ENCODE peak calls at places on chromosome 5, in nine cellular contexts. One of them, this sample, is unnamed.

GRCh38 chr5:14061106-14061505 is 82.0 kb upstream of the TRIO start:
- DNase-seq in fibroblast of lung: no peak
- DNase-seq in cardiac fibroblast: no peak
- DNase-seq in GM12865: peak; percentile 10
- DNase-seq in fibroblast of mammary gland: no peak
- DNase-seq in endothelial cell: no peak
- DNase-seq in GM20000: no peak
- DNase-seq in tibial nerve: no peak
- DNase-seq in CD4-positive, alpha-beta T cell: no peak
- DNase-seq in this sample: no peak

GRCh38 chr5:73917433-73917832 is 291.4 kb downstream of the ARHGEF28 start:
- DNase-seq in GM20000: no peak
- DNase-seq in fibroblast of lung: no peak
- DNase-seq in cardiac fibroblast: peak; percentile 38
- DNase-seq in endothelial cell: no peak
- DNase-seq in GM12865: no peak
- DNase-seq in fibroblast of mammary gland: peak; percentile 35
- DNase-seq in CD4-positive, alpha-beta T cell: no peak
- DNase-seq in tibial nerve: no peak
- DNase-seq in this sample: no peak

GRCh38 chr5:180684623-180685161 is 35.3 kb upstream of the FLT4 start:
- DNase-seq in endothelial cell: no peak
- DNase-seq in GM12865: no peak
- DNase-seq in CD4-positive, alpha-beta T cell: no peak
- DNase-seq in fibroblast of lung: no peak
- DNase-seq in tibial nerve: no peak
- DNase-seq in cardiac fibroblast: no peak
- DNase-seq in fibroblast of mammary gland: no peak
- DNase-seq in GM20000: no peak
- DNase-seq in this sample: no peak

GRCh38 chr5:108515706-108516105 is 133.8 kb upstream of the FBXL17 start:
- DNase-seq in CD4-positive, alpha-beta T cell: no peak
- DNase-seq in GM12865: no peak
- DNase-seq in GM20000: no peak
- DNase-seq in endothelial cell: no peak
- DNase-seq in fibroblast of lung: peak; percentile 11
- DNase-seq in tibial nerve: no peak
- DNase-seq in cardiac fibroblast: no peak
- DNase-seq in fibroblast of mammary gland: peak; percentile 4
- DNase-seq in this sample: no peak

GRCh38 chr5:170681013-170681433 is 102.5 kb upstream of the GABRP start:
- DNase-seq in GM20000: peak; percentile 36
- DNase-seq in fibroblast of mammary gland: peak; percentile 21
- DNase-seq in tibial nerve: no peak
- DNase-seq in endothelial cell: peak; percentile 82
- DNase-seq in GM12865: peak; percentile 27
- DNase-seq in cardiac fibroblast: peak; percentile 35
- DNase-seq in CD4-positive, alpha-beta T cell: no peak
- DNase-seq in fibroblast of lung: peak; percentile 29
- DNase-seq in this sample: peak; percentile 70

GRCh38 chr5:101561018-101561417 is 657.9 kb upstream of the ST8SIA4 start:
- DNase-seq in cardiac fibroblast: no peak
- DNase-seq in CD4-positive, alpha-beta T cell: no peak
- DNase-seq in GM20000: no peak
- DNase-seq in fibroblast of lung: no peak
- DNase-seq in GM12865: no peak
- DNase-seq in fibroblast of mammary gland: no peak
- DNase-seq in endothelial cell: no peak
- DNase-seq in tibial nerve: no peak
- DNase-seq in this sample: no peak

GRCh38 chr5:150507283-150508020 is 479 bp upstream of the NDST1 start:
- DNase-seq in tibial nerve: no peak
- DNase-seq in CD4-positive, alpha-beta T cell: no peak
- DNase-seq in GM20000: no peak
- DNase-seq in cardiac fibroblast: no peak
- DNase-seq in endothelial cell: no peak
- DNase-seq in fibroblast of lung: no peak
- DNase-seq in GM12865: no peak
- DNase-seq in fibroblast of mammary gland: no peak
- DNase-seq in this sample: no peak

GRCh38 chr5:175809531-175810121 is 61.8 kb upstream of the CPLX2 start:
- DNase-seq in CD4-positive, alpha-beta T cell: no peak
- DNase-seq in endothelial cell: no peak
- DNase-seq in GM20000: no peak
- DNase-seq in tibial nerve: no peak
- DNase-seq in cardiac fibroblast: peak; percentile 26
- DNase-seq in fibroblast of lung: peak; percentile 88
- DNase-seq in fibroblast of mammary gland: peak; percentile 80
- DNase-seq in GM12865: no peak
- DNase-seq in this sample: no peak

GRCh38 chr5:103774736-103775135 is 212.1 kb upstream of the NUDT12 start:
- DNase-seq in fibroblast of mammary gland: no peak
- DNase-seq in tibial nerve: no peak
- DNase-seq in GM20000: no peak
- DNase-seq in CD4-positive, alpha-beta T cell: no peak
- DNase-seq in fibroblast of lung: no peak
- DNase-seq in GM12865: no peak
- DNase-seq in endothelial cell: no peak
- DNase-seq in cardiac fibroblast: no peak
- DNase-seq in this sample: no peak

GRCh38 chr5:179558912-179559279 is 8.5 kb downstream of the RUFY1 start:
- DNase-seq in endothelial cell: peak; percentile 68
- DNase-seq in fibroblast of mammary gland: peak; percentile 40
- DNase-seq in GM20000: no peak
- DNase-seq in fibroblast of lung: peak; percentile 43
- DNase-seq in tibial nerve: no peak
- DNase-seq in CD4-positive, alpha-beta T cell: no peak
- DNase-seq in cardiac fibroblast: peak; percentile 33
- DNase-seq in GM12865: no peak
- DNase-seq in this sample: no peak

GRCh38 chr5:54663876-54664275 is 146.3 kb downstream of the SNX18 start:
- DNase-seq in fibroblast of mammary gland: peak; percentile 91
- DNase-seq in endothelial cell: no peak
- DNase-seq in fibroblast of lung: peak; percentile 96
- DNase-seq in GM12865: no peak
- DNase-seq in cardiac fibroblast: peak; percentile 92
- DNase-seq in CD4-positive, alpha-beta T cell: no peak
- DNase-seq in GM20000: no peak
- DNase-seq in tibial nerve: peak; percentile 37
- DNase-seq in this sample: no peak

GRCh38 chr5:134567651-134568338 is 42.3 kb downstream of the JADE2 start:
- DNase-seq in cardiac fibroblast: peak; percentile 72
- DNase-seq in fibroblast of lung: peak; percentile 64
- DNase-seq in GM12865: no peak
- DNase-seq in GM20000: no peak
- DNase-seq in tibial nerve: no peak
- DNase-seq in CD4-positive, alpha-beta T cell: no peak
- DNase-seq in fibroblast of mammary gland: peak; percentile 95
- DNase-seq in endothelial cell: no peak
- DNase-seq in this sample: no peak

GRCh38 chr5:133754575-133755169 is 142.3 kb upstream of the FSTL4 start:
- DNase-seq in cardiac fibroblast: peak; percentile 48
- DNase-seq in fibroblast of mammary gland: peak; percentile 35
- DNase-seq in GM12865: peak; percentile 51
- DNase-seq in fibroblast of lung: peak; percentile 20
- DNase-seq in endothelial cell: peak; percentile 60
- DNase-seq in GM20000: peak; percentile 46
- DNase-seq in tibial nerve: no peak
- DNase-seq in CD4-positive, alpha-beta T cell: no peak
- DNase-seq in this sample: no peak

GRCh38 chr5:157271740-157272271 is 5.9 kb downstream of the CYFIP2 start:
- DNase-seq in CD4-positive, alpha-beta T cell: peak; percentile 74
- DNase-seq in fibroblast of mammary gland: no peak
- DNase-seq in GM12865: peak; percentile 96
- DNase-seq in endothelial cell: no peak
- DNase-seq in fibroblast of lung: no peak
- DNase-seq in cardiac fibroblast: no peak
- DNase-seq in GM20000: peak; percentile 84
- DNase-seq in tibial nerve: no peak
- DNase-seq in this sample: no peak

GRCh38 chr5:139841549-139841948 is 45.9 kb downstream of the PSD2 start:
- DNase-seq in fibroblast of mammary gland: no peak
- DNase-seq in CD4-positive, alpha-beta T cell: no peak
- DNase-seq in GM12865: no peak
- DNase-seq in endothelial cell: no peak
- DNase-seq in tibial nerve: no peak
- DNase-seq in cardiac fibroblast: no peak
- DNase-seq in GM20000: no peak
- DNase-seq in fibroblast of lung: no peak
- DNase-seq in this sample: no peak

GRCh38 chr5:84564311-84564710 is 179.6 kb upstream of the EDIL3 start:
- DNase-seq in GM20000: no peak
- DNase-seq in GM12865: no peak
- DNase-seq in fibroblast of lung: peak; percentile 57
- DNase-seq in endothelial cell: no peak
- DNase-seq in tibial nerve: no peak
- DNase-seq in fibroblast of mammary gland: peak; percentile 71
- DNase-seq in cardiac fibroblast: no peak
- DNase-seq in CD4-positive, alpha-beta T cell: no peak
- DNase-seq in this sample: no peak

GRCh38 chr5:178454821-178455479 is 135.2 kb downstream of the COL23A1 start:
- DNase-seq in tibial nerve: no peak
- DNase-seq in CD4-positive, alpha-beta T cell: no peak
- DNase-seq in cardiac fibroblast: no peak
- DNase-seq in fibroblast of mammary gland: no peak
- DNase-seq in GM20000: no peak
- DNase-seq in GM12865: no peak
- DNase-seq in endothelial cell: no peak
- DNase-seq in fibroblast of lung: no peak
- DNase-seq in this sample: no peak

GRCh38 chr5:137837741-137838389 is 29.8 kb upstream of the MYOT start:
- DNase-seq in endothelial cell: no peak
- DNase-seq in GM12865: no peak
- DNase-seq in tibial nerve: no peak
- DNase-seq in cardiac fibroblast: peak; percentile 64
- DNase-seq in CD4-positive, alpha-beta T cell: no peak
- DNase-seq in fibroblast of mammary gland: no peak
- DNase-seq in fibroblast of lung: no peak
- DNase-seq in GM20000: no peak
- DNase-seq in this sample: no peak

GRCh38 chr5:157184117-157184516 is 3.5 kb downstream of the ITK start:
- DNase-seq in GM20000: no peak
- DNase-seq in fibroblast of lung: no peak
- DNase-seq in fibroblast of mammary gland: no peak
- DNase-seq in endothelial cell: no peak
- DNase-seq in tibial nerve: no peak
- DNase-seq in cardiac fibroblast: no peak
- DNase-seq in GM12865: no peak
- DNase-seq in CD4-positive, alpha-beta T cell: no peak
- DNase-seq in this sample: no peak

DNA sequence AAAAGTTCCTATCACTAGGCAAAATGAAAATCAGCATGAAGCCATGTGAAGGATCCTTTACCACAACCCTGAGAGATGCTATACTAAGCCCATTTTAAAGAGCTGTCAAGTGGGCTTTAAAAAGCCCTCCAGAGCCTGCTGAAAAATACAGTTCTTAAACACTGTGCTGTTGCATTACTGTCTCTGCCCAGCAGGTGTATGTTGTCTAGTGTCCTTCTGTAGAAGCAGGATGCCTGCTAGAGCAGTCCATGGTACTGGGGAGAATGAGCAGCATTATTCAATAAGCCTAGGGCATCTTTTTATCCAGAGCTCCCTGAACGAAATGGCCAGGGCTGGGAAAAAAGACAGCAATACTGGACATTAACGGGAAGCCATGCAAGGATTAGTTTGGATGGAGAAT is 126.2 kb upstream of the PLCXD3 start:
- DNase-seq in tibial nerve: no peak
- DNase-seq in fibroblast of lung: peak; percentile 12
- DNase-seq in GM12865: peak; percentile 43
- DNase-seq in cardiac fibroblast: peak; percentile 47
- DNase-seq in fibroblast of mammary gland: peak; percentile 36
- DNase-seq in GM20000: peak; percentile 7
- DNase-seq in CD4-positive, alpha-beta T cell: no peak
- DNase-seq in endothelial cell: peak; percentile 33
- DNase-seq in this sample: peak; percentile 7
- TF ChIP-seq CTCF in tibial nerve: no peak
- TF ChIP-seq CTCF in fibroblast of lung: peak; percentile 42
- TF ChIP-seq CTCF in GM12865: peak; percentile 45
- TF ChIP-seq CTCF in cardiac fibroblast: peak; percentile 64
- TF ChIP-seq CTCF in fibroblast of mammary gland: peak; percentile 49
- TF ChIP-seq CTCF in GM20000: no peak
- TF ChIP-seq CTCF in CD4-positive, alpha-beta T cell: no peak
- TF ChIP-seq CTCF in endothelial cell: peak; percentile 70
- TF ChIP-seq CTCF in this sample: peak; percentile 51

GRCh38 chr5:22852807-22853670 is at the start of gene CDH12:
- DNase-seq in cardiac fibroblast: no peak
- DNase-seq in fibroblast of mammary gland: no peak
- DNase-seq in endothelial cell: peak; percentile 52
- DNase-seq in CD4-positive, alpha-beta T cell: no peak
- DNase-seq in fibroblast of lung: peak; percentile 32
- DNase-seq in GM20000: peak; percentile 5
- DNase-seq in tibial nerve: no peak
- DNase-seq in GM12865: peak; percentile 0
- DNase-seq in this sample: peak; percentile 44
- TF ChIP-seq CTCF in cardiac fibroblast: no peak
- TF ChIP-seq CTCF in fibroblast of mammary gland: no peak
- TF ChIP-seq CTCF in endothelial cell: no peak
- TF ChIP-seq CTCF in CD4-positive, alpha-beta T cell: no peak
- TF ChIP-seq CTCF in fibroblast of lung: no peak
- TF ChIP-seq CTCF in GM20000: no peak
- TF ChIP-seq CTCF in tibial nerve: no peak
- TF ChIP-seq CTCF in GM12865: no peak
- TF ChIP-seq CTCF in this sample: peak; percentile 24

DNA sequence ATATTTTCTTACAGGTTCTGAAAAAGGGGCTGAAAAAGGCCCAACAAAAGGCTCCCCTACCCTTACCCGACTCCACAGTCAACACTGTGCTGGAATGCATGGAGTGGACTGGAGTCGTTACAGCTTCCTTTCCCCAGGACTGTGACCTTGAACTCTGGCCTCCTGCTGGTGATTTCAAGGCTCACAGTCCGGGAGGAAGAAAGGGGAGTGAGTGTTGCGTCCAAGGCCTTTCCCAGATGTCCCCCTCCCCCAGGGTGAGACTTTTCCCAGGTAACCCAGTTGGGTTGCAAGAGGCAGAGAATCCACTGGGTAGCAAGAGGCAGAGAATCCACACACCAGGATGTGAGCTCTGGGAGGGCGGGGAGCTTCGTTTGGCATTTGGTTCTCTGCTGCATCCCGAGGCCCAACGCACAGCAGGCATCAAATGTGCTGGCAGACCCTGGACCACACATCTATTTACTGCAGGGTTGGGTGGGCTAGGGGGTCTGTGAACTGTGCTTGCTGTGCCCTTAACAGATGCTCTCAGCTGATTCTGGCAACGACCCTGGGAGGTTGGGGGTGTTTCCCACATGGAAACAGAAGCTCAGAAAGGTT is 37.5 kb downstream of the FABP6 start:
- DNase-seq in GM12865: no peak
- DNase-seq in tibial nerve: no peak
- DNase-seq in fibroblast of lung: no peak
- DNase-seq in fibroblast of mammary gland: no peak
- DNase-seq in endothelial cell: no peak
- DNase-seq in GM20000: no peak
- DNase-seq in cardiac fibroblast: no peak
- DNase-seq in CD4-positive, alpha-beta T cell: no peak
- DNase-seq in this sample: no peak
- TF ChIP-seq CTCF in GM12865: no peak
- TF ChIP-seq CTCF in tibial nerve: no peak
- TF ChIP-seq CTCF in fibroblast of lung: no peak
- TF ChIP-seq CTCF in fibroblast of mammary gland: no peak
- TF ChIP-seq CTCF in endothelial cell: peak; percentile 40
- TF ChIP-seq CTCF in GM20000: no peak
- TF ChIP-seq CTCF in cardiac fibroblast: no peak
- TF ChIP-seq CTCF in CD4-positive, alpha-beta T cell: no peak
- TF ChIP-seq CTCF in this sample: peak; percentile 49

GRCh38 chr5:142543951-142544753 is 141.7 kb downstream of the FGF1 start:
- DNase-seq in GM20000: no peak
- DNase-seq in endothelial cell: no peak
- DNase-seq in CD4-positive, alpha-beta T cell: no peak
- DNase-seq in fibroblast of lung: no peak
- DNase-seq in fibroblast of mammary gland: peak; percentile 15
- DNase-seq in cardiac fibroblast: peak; percentile 35
- DNase-seq in tibial nerve: no peak
- DNase-seq in GM12865: no peak
- DNase-seq in this sample: no peak
- TF ChIP-seq CTCF in GM20000: no peak
- TF ChIP-seq CTCF in endothelial cell: no peak
- TF ChIP-seq CTCF in CD4-positive, alpha-beta T cell: no peak
- TF ChIP-seq CTCF in fibroblast of lung: no peak
- TF ChIP-seq CTCF in fibroblast of mammary gland: no peak
- TF ChIP-seq CTCF in cardiac fibroblast: no peak
- TF ChIP-seq CTCF in tibial nerve: no peak
- TF ChIP-seq CTCF in GM12865: no peak
- TF ChIP-seq CTCF in this sample: no peak